ENCODE peak calls at places on chromosomes 16 and 17, in seven cellular contexts. P is mammary epithelial cell, L is GM23338, D is PC-3, W is fibroblast of lung, H is neural progenitor cell, Z is GM12878. T is an unnamed sample. For H3K27me3, the result is how much of the 10 kb centered on the place peaks cover.

GRCh38 chr17:38703742-38704644 is 1.1 kb upstream of the MLLT6 start:
- DNase-seq in P (no peak), L (peak), D (peak), W (no peak), H (peak), Z (no peak), T (peak)

GRCh38 chr16:85286066-85286712 is 173.9 kb upstream of the CIBAR2 start:
- DNase-seq in P (peak), L (no peak), D (no peak), W (peak), H (no peak), Z (no peak), T (no peak)

GRCh38 chr16:28538733-28539596 is at the start of gene NUPR1:
- DNase-seq in P (peak), L (no peak), D (peak), W (peak), H (no peak), Z (no peak), T (no peak)

GRCh38 chr16:2150418-2151187 is 2.2 kb downstream of the RAB26 start:
- DNase-seq in P (peak), L (peak), D (peak), W (peak), H (peak), Z (no peak), T (peak)

GRCh38 chr17:1714980-1715802 is 5.0 kb upstream of the TLCD2 start:
- DNase-seq in P (peak), L (peak), D (peak), W (peak), H (peak), Z (no peak), T (peak)

GRCh38 chr17:66602659-66603363 is 232.1 kb upstream of the CACNG5 start:
- DNase-seq in P (no peak), L (peak), D (no peak), W (peak), H (no peak), Z (no peak), T (no peak)

GRCh38 chr17:77645441-77646430 is 312.8 kb upstream of the TNRC6C start:
- DNase-seq in P (no peak), L (peak), D (peak), W (peak), H (peak), Z (no peak), T (no peak)

GRCh38 chr17:49748791-49749190 is 15.1 kb downstream of the FAM117A start:
- DNase-seq in P (no peak), L (no peak), D (no peak), W (no peak), H (no peak), Z (peak), T (no peak)

GRCh38 chr16:20611975-20612471 is 35.9 kb upstream of the ACSM2B start:
- DNase-seq in P (no peak), L (no peak), D (no peak), W (no peak), H (no peak), Z (no peak), T (no peak)

GRCh38 chr17:60145006-60145935 is 4.5 kb upstream of the CA4 start:
- DNase-seq in P (peak), L (peak), D (peak), W (no peak), H (peak), Z (no peak), T (no peak)

GRCh38 chr17:74941128-74941725 is 5.5 kb downstream of the OTOP3 start:
- DNase-seq in P (no peak), L (no peak), D (no peak), W (no peak), H (no peak), Z (no peak), T (no peak)

GRCh38 chr17:1150863-1151685 is 28.7 kb downstream of the ABR start:
- DNase-seq in P (no peak), L (no peak), D (no peak), W (peak), H (no peak), Z (no peak), T (no peak)

GRCh38 chr16:73568769-73569168 is 520.8 kb upstream of the ZFHX3 start:
- DNase-seq in P (no peak), L (no peak), D (no peak), W (no peak), H (no peak), Z (no peak), T (peak)

GRCh38 chr17:15377608-15378007 is 36.2 kb upstream of the TEKT3 start:
- DNase-seq in P (no peak), L (peak), D (peak), W (peak), H (peak), Z (no peak), T (no peak)

GRCh38 chr17:44074231-44074910 is 3.8 kb downstream of the G6PC3 start:
- DNase-seq in P (no peak), L (no peak), D (no peak), W (no peak), H (no peak), Z (no peak), T (no peak)

GRCh38 chr17:74096456-74096855 is 107.0 kb upstream of the RPL38 start:
- DNase-seq in P (no peak), L (no peak), D (no peak), W (no peak), H (no peak), Z (no peak), T (no peak)

GRCh38 chr17:6365187-6365943 is 69.6 kb downstream of the AIPL1 start:
- DNase-seq in P (peak), L (no peak), D (peak), W (peak), H (no peak), Z (no peak), T (no peak)

GRCh38 chr17:45368661-45369060 is 51.8 kb upstream of the MAP3K14 start:
- DNase-seq in P (no peak), L (no peak), D (no peak), W (peak), H (no peak), Z (no peak), T (no peak)

GRCh38 chr16:29029168-29029994 is 44.5 kb downstream of the LAT start:
- DNase-seq in P (peak), L (peak), D (peak), W (peak), H (peak), Z (no peak), T (peak)

GRCh38 chr16:56120447-56121155 is 70.7 kb upstream of the GNAO1 start:
- DNase-seq in P (no peak), L (no peak), D (no peak), W (no peak), H (no peak), Z (no peak), T (no peak)

GRCh38 chr17:40347319-40348135 is 17.0 kb downstream of the GJD3 start:
- DNase-seq in P (no peak), L (peak), D (no peak), W (no peak), H (no peak), Z (no peak), T (no peak)

GRCh38 chr16:62036101-62036806 is at the start of gene CDH8:
- DNase-seq in P (peak), L (peak), D (no peak), W (peak), H (peak), Z (no peak), T (peak)
- H3K27me3 ChIP-seq in P (under half), L (half or more), D (under half), W (under half), H (under half), Z (under half), T (under half)

GRCh38 chr16:87435399-87436224 is 43.5 kb downstream of the MAP1LC3B start:
- DNase-seq in P (peak), L (no peak), D (peak), W (peak), H (no peak), Z (no peak), T (peak)
- TF ChIP-seq EZH2 in P (no peak), L (no peak), D (no peak), W (no peak), H (no peak), Z (no peak), T (no peak)

GRCh38 chr16:49940464-49941224 is 84.4 kb upstream of the CNEP1R1 start:
- DNase-seq in P (no peak), L (no peak), D (no peak), W (no peak), H (no peak), Z (no peak), T (no peak)
- H3K27me3 ChIP-seq in P (under half), L (under half), D (under half), W (under half), H (under half), Z (under half), T (under half)

GRCh38 chr17:17495448-17496188 is 577 bp downstream of the RASD1 start:
- DNase-seq in P (no peak), L (peak), D (peak), W (peak), H (peak), Z (no peak), T (peak)
- TF ChIP-seq EZH2 in P (peak), L (peak), D (no peak), W (no peak), H (peak), Z (peak), T (no peak)

GRCh38 chr17:8048236-8048635 is 9.4 kb downstream of the ALOX15B start:
- DNase-seq in P (no peak), L (no peak), D (no peak), W (no peak), H (no peak), Z (no peak), T (no peak)

GRCh38 chr17:8052256-8053252 is 13.7 kb downstream of the ALOX15B start:
- DNase-seq in P (no peak), L (no peak), D (no peak), W (no peak), H (no peak), Z (no peak), T (no peak)

GRCh38 chr17:8053600-8053999 is 14.7 kb downstream of the ALOX15B start:
- DNase-seq in P (no peak), L (no peak), D (no peak), W (peak), H (no peak), Z (no peak), T (no peak)

GRCh38 chr17:8048736-8049135 is 9.9 kb downstream of the ALOX15B start:
- DNase-seq in P (no peak), L (no peak), D (no peak), W (no peak), H (no peak), Z (no peak), T (no peak)

DNA sequence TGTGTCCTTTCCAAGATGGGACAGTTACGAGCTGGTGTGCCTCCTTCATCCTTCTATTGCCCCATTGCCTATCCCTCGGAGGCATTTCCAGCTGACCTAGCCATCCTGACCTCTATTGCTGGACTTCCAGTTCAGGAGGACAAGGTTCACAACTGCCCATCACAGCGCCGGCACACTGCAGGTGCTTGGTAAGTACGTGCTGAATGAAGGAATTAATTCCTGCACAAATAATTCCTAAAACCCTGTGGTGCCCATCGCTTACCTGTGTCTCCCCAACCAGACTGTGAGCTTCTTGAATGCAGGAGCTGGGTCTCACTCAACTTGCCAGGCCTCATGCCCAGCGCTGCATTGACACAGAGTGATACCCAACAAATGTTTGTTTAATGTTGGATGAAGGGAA is 13.0 kb downstream of the ALOX15B start:
- DNase-seq in P (no peak), L (no peak), D (no peak), W (no peak), H (no peak), Z (no peak), T (no peak)
- H3K27me3 ChIP-seq in P (under half), L (under half), D (under half), W (under half), H (under half), Z (under half), T (under half)

DNA sequence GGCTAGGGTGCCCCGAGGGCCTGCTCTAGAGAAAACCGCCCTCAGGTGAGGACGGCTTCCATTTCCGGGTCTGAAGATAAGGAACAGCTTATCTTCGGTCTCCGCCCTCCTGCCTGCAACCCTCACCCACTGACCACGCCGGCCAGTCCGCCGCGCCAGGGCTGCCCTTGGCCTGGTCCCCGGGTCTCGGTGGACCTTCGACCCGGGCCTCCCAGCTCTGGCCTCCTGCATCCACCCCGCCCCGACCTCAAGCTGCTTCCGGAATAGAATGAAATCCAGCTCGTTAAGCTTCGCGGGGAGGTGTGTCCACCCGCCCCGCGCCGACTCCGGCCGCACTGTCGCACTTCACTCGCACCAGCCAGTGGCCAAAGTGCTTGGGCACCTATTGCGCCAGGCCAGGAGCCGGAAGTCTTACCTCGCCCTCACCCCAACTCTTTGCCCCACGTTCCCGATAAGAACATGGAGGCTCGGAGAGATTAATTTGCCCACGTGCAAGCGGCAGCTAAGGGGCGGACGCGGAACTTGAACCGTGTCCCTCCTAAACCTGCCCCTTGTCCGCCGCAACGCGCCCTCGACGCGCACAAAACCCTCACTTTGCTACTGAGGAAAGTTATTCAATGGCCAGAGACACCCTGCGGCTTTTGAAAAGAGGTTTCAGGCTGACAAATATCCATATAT is 742 bp upstream of the MMP15 start:
- DNase-seq in P (no peak), L (peak), D (no peak), W (no peak), H (peak), Z (no peak), T (no peak)
- TF ChIP-seq EZH2 in P (no peak), L (no peak), D (no peak), W (peak), H (peak), Z (no peak), T (no peak)